ENCODE peak calls at places on chromosomes 3 and 15, in eight cellular contexts. E, L, W, D, X, B, M and A are unnamed samples. For H3K4me1, the result is how much of the 10 kb centered on the place peaks cover.

GRCh38 chr3:144968951-144969350 is 997.3 kb downstream of the DIPK2A start:
- DNase-seq in X (no peak), M (no peak), W (no peak), L (no peak), E (no peak), B (no peak), D (no peak), A (no peak)

GRCh38 chr3:163438760-163439159 is 1639.5 kb downstream of the SI start:
- DNase-seq in L (no peak), M (no peak), W (no peak), B (no peak), E (no peak), D (no peak), X (no peak), A (no peak)

GRCh38 chr3:147604136-147604535 is 195.0 kb downstream of the ZIC1 start:
- DNase-seq in E (no peak), B (no peak), M (no peak), X (no peak), W (no peak), D (no peak), L (no peak), A (no peak)

GRCh38 chr15:75161788-75162414 is 39.8 kb upstream of the C15orf39 start:
- DNase-seq in E (peak), W (no peak), L (peak), X (peak), D (peak), B (no peak), M (no peak), A (peak)

GRCh38 chr3:64104691-64105101 is 81.4 kb upstream of the PSMD6 start:
- DNase-seq in W (no peak), E (no peak), B (no peak), M (no peak), L (no peak), X (no peak), D (no peak), A (no peak)

GRCh38 chr3:197378987-197379718 is 80.7 kb upstream of the DLG1 start:
- DNase-seq in D (no peak), W (no peak), M (no peak), E (no peak), L (peak), X (no peak), B (no peak), A (no peak)

GRCh38 chr3:18047052-18047451 is 304.6 kb upstream of the TBC1D5 start:
- DNase-seq in D (no peak), X (no peak), M (no peak), B (no peak), W (no peak), L (no peak), E (no peak), A (no peak)

GRCh38 chr3:10432156-10432845 is 73.1 kb downstream of the ATP2B2 start:
- DNase-seq in W (no peak), M (no peak), B (no peak), D (no peak), E (no peak), L (no peak), X (no peak), A (no peak)

GRCh38 chr3:13879946-13880810 is at the start of gene WNT7A:
- DNase-seq in B (no peak), D (no peak), W (peak), X (no peak), M (no peak), L (no peak), E (no peak), A (no peak)

GRCh38 chr15:43776101-43776717 is 557 bp downstream of the ELL3 start:
- DNase-seq in D (peak), B (no peak), W (peak), E (peak), M (peak), X (peak), L (no peak), A (peak)

GRCh38 chr15:101207867-101208288 is 44.0 kb downstream of the CHSY1 start:
- DNase-seq in X (peak), E (peak), D (peak), B (no peak), W (no peak), L (peak), M (no peak), A (peak)

GRCh38 chr3:134134240-134134639 is 104.5 kb upstream of the SLCO2A1 start:
- DNase-seq in B (no peak), W (peak), E (no peak), L (no peak), D (no peak), M (no peak), X (no peak), A (no peak)

GRCh38 chr3:120473389-120473788 is 22.6 kb upstream of the FSTL1 start:
- DNase-seq in W (no peak), B (no peak), E (no peak), L (no peak), D (no peak), X (no peak), M (no peak), A (no peak)
- H3K4me1 ChIP-seq in W (under half), B (under half), E (under half), L (under half), D (under half), X (under half), M (under half), A (under half)

GRCh38 chr3:187522890-187523289 is 147.3 kb downstream of the SST start:
- DNase-seq in B (no peak), W (no peak), M (no peak), L (no peak), E (no peak), X (no peak), D (no peak), A (no peak)

GRCh38 chr3:187520027-187520945 is 149.9 kb downstream of the SST start:
- DNase-seq in W (no peak), E (no peak), X (peak), M (no peak), D (peak), B (peak), L (no peak), A (peak)

GRCh38 chr3:187519428-187519890 is 150.7 kb downstream of the SST start:
- DNase-seq in D (no peak), E (no peak), X (no peak), W (peak), M (no peak), B (no peak), L (no peak), A (no peak)

GRCh38 chr3:187521546-187521945 is 148.6 kb downstream of the SST start:
- DNase-seq in D (no peak), M (no peak), B (no peak), L (no peak), X (no peak), E (no peak), W (no peak), A (no peak)

GRCh38 chr3:187522293-187522692 is 147.9 kb downstream of the SST start:
- DNase-seq in E (no peak), L (no peak), X (no peak), B (no peak), W (no peak), D (no peak), M (no peak), A (no peak)
- H3K4me1 ChIP-seq in E (under half), L (under half), X (under half), B (under half), W (under half), D (under half), M (under half), A (under half)

DNA sequence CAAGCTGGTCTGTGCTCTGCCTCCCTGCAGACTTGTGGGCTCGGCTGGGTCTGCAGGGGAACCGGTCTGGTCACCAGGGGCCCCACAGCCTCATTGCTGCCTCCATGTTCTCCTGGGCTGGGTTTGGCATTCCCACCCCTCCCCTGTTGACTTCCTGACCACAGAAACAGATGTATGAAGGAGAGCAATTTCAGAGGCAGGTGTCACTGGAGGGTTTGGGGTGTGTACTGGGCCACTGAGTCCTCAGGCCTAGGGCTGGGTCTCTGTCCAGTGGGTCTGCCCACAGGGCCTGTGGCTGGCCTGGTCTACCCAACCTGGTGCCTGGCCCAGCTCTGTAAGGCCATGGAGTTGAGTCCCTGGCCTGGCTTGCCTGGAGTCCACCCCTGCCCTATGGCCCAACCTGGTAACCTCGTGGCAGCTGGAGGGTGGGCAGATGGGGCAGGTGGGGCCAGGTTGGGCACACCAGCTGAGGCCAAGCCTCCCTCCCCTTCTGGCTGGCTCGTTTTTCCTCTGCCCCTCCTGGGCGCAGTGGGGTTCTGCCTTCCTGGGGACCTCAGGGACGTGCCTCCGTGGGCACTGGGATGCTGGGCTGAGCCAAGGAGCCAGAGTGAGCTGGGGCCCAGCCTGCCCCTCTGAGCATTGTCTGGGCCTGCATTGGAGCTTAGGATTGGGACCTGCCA is 20.8 kb downstream of the PLXNA1 start:
- DNase-seq in E (no peak), W (no peak), D (no peak), B (no peak), M (no peak), X (no peak), L (no peak), A (no peak)
- H3K4me1 ChIP-seq in E (under half), W (under half), D (under half), B (under half), M (under half), X (under half), L (half or more), A (under half)

DNA sequence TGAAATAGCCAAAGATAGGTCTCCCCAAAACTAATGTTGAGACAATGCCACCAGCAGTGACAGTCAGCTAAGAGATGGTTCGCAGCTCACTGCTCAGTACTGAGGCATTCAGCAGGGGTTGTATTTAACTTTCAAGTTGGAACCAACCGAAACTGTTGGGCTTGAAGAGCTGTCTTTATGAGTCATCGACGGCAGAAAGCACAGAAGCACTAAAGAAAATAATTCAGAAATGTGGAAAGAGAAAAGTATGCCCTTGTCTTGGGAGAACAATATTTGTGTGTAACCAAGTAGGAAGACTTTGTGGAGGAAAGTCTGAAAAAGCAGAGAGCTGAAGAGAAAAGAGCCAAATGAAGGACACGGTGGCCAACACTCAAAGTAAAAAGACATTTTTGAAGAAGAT is 4.3 kb upstream of the RARB start:
- DNase-seq in E (no peak), M (no peak), X (no peak), D (no peak), W (no peak), L (no peak), B (no peak), A (no peak)
- H3K4me1 ChIP-seq in E (under half), M (under half), X (under half), D (under half), W (under half), L (under half), B (under half), A (under half)